ENCODE peak calls at places on chromosomes 1 and 21, in four cellular contexts. V, Q, F and C are unnamed samples.

GRCh38 chr1:59985901-59986735 is 59.5 kb upstream of the CYP2J2 start:
- DNase-seq in Q (no peak), F (no peak), V (no peak), C (peak; percentile 26)

GRCh38 chr1:160466966-160467365 is 56.1 kb downstream of the SLAMF6 start:
- DNase-seq in F (no peak), V (no peak), Q (no peak), C (no peak)

GRCh38 chr1:15155191-15155590 is 1.6 kb downstream of the TMEM51 start:
- DNase-seq in F (no peak), V (no peak), Q (no peak), C (no peak)

GRCh38 chr1:40866408-40866788 is 4.2 kb upstream of the CITED4 start:
- DNase-seq in V (no peak), F (no peak), Q (no peak), C (no peak)

GRCh38 chr1:229037806-229038405 is 233.0 kb upstream of the RAB4A start:
- DNase-seq in V (no peak), F (no peak), Q (no peak), C (no peak)

GRCh38 chr1:32394890-32395415 is 712 bp upstream of the BSDC1 start:
- DNase-seq in F (no peak), V (no peak), Q (no peak), C (no peak)

GRCh38 chr1:239155466-239155865 is 230.9 kb upstream of the CHRM3 start:
- DNase-seq in Q (no peak), V (no peak), F (no peak), C (no peak)

GRCh38 chr1:23793018-23793781 is 2.3 kb downstream of the LYPLA2 start:
- DNase-seq in V (peak; percentile 78), Q (no peak), F (peak; percentile 53), C (no peak)

GRCh38 chr1:153396461-153396860 is 5.6 kb upstream of the S100A8 start:
- DNase-seq in V (no peak), F (no peak), Q (no peak), C (no peak)

GRCh38 chr1:33374336-33375105 is 53.6 kb upstream of the A3GALT2 start:
- DNase-seq in Q (no peak), F (no peak), V (peak; percentile 58), C (no peak)

GRCh38 chr1:21904475-21904724 is 32.7 kb downstream of the HSPG2 start:
- DNase-seq in V (no peak), Q (no peak), F (no peak), C (no peak)

GRCh38 chr1:90955769-90956168 is 66.1 kb downstream of the ZNF644 start:
- DNase-seq in V (no peak), Q (no peak), F (no peak), C (no peak)

GRCh38 chr1:8139941-8140340 is 113.8 kb upstream of the ERRFI1 start:
- DNase-seq in F (no peak), V (no peak), Q (no peak), C (no peak)

GRCh38 chr1:1542766-1543705 is 2.6 kb upstream of the TMEM240 start:
- DNase-seq in Q (no peak), V (no peak), F (no peak), C (no peak)

GRCh38 chr1:80882552-80882951 is 918.2 kb upstream of the ADGRL2 start:
- DNase-seq in F (no peak), V (no peak), Q (no peak), C (no peak)

GRCh38 chr1:27862671-27863551 is 9.4 kb upstream of the THEMIS2 start:
- DNase-seq in Q (peak; percentile 76), F (no peak), V (no peak), C (no peak)

GRCh38 chr1:16266411-16267118 is 29.6 kb upstream of the CPLANE2 start:
- DNase-seq in Q (no peak), F (peak; percentile 59), V (peak; percentile 85), C (no peak)

GRCh38 chr1:113538225-113538624 is 147.9 kb downstream of the MAGI3 start:
- DNase-seq in V (no peak), F (no peak), Q (no peak), C (no peak)

GRCh38 chr1:59212715-59213114 is 84.2 kb upstream of the FGGY start:
- DNase-seq in F (no peak), Q (no peak), V (no peak), C (no peak)

GRCh38 chr1:205711105-205712048 is 31.1 kb upstream of the SLC45A3 start:
- DNase-seq in V (peak; percentile 79), Q (peak; percentile 62), F (peak; percentile 70), C (peak; percentile 65)

GRCh38 chr1:204870165-204870912 is at the start of gene NFASC:
- DNase-seq in Q (no peak), V (no peak), F (no peak), C (no peak)

GRCh38 chr1:152247316-152247715 is 23.3 kb upstream of the HRNR start:
- DNase-seq in Q (no peak), F (no peak), V (no peak), C (no peak)

GRCh38 chr1:152251391-152251790 is 27.4 kb upstream of the HRNR start:
- DNase-seq in V (no peak), F (no peak), Q (no peak), C (no peak)

DNA sequence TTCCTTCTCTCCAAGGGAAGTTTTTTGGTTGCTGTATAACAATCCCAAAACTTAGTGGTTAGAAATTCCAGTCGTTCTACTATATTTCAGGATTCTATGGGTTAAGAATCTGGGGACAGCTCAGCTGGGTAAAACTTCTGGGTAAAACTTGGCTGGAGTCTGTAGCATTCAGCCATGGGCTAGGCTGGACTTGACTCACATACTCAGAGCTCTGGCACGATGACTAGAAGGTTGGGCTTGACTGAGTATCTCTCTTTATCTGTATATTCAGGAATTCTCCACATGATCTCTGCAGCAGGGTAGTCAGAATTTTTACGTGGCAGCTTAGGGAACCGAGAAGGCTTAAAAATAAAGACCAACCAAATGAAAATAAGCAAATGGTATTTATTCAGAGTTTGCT is 28.2 kb upstream of the HRNR start:
- DNase-seq in Q (no peak), F (no peak), V (no peak), C (no peak)
- TF ChIP-seq USF1 in Q (no peak), F (no peak), V (no peak), C (no peak)

GRCh38 chr1:19643113-19643512 is 998 bp upstream of the NBL1 start:
- DNase-seq in V (no peak), Q (no peak), F (peak; percentile 41), C (no peak)
- TF ChIP-seq USF1 in V (no peak), Q (no peak), F (no peak), C (no peak)

DNA sequence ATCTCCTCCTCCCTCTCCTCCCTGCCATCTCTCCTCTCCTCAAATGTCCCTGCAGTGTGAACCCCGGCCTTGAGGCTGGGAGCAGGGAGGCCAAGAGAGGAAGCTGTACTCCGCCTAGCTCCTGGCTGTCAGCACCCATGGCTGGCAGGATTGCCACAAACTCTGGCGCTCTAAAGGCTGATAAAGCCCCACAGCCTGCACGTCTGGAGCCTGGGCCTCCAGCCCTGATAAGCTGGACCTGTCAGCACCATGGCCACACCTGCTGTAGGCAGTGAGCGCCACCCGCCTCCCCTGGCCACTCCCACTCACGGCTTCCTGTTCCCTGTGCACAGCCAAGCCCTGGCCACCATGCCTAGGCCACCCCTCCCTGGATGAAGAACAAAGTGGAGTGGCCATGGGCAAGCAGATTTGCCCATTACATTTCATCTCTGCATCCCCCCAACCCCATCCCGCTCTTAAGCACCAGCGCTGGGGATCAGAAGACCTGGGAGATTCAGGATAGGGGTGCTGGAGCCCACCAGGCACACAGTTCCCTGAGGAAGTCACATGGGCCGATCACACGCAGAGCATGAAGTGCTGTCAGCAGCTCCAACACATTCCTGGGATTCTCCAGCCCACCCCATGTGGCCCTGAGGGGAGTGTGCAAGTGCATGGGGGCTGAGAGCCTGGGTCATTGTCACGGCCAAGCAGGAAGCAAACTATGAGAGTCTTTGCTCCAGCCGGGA is 24.2 kb upstream of the NPPB start:
- DNase-seq in F (peak; percentile 78), V (peak; percentile 98), Q (no peak), C (peak; percentile 66)
- TF ChIP-seq USF1 in F (no peak), V (peak; percentile 77), Q (no peak), C (peak; percentile 75)

GRCh38 chr21:35149698-35150097 is 100.6 kb upstream of the RUNX1 start:
- DNase-seq in V (no peak), Q (no peak), F (no peak), C (no peak)
- TF ChIP-seq USF1 in V (no peak), Q (no peak), F (no peak), C (no peak)

DNA sequence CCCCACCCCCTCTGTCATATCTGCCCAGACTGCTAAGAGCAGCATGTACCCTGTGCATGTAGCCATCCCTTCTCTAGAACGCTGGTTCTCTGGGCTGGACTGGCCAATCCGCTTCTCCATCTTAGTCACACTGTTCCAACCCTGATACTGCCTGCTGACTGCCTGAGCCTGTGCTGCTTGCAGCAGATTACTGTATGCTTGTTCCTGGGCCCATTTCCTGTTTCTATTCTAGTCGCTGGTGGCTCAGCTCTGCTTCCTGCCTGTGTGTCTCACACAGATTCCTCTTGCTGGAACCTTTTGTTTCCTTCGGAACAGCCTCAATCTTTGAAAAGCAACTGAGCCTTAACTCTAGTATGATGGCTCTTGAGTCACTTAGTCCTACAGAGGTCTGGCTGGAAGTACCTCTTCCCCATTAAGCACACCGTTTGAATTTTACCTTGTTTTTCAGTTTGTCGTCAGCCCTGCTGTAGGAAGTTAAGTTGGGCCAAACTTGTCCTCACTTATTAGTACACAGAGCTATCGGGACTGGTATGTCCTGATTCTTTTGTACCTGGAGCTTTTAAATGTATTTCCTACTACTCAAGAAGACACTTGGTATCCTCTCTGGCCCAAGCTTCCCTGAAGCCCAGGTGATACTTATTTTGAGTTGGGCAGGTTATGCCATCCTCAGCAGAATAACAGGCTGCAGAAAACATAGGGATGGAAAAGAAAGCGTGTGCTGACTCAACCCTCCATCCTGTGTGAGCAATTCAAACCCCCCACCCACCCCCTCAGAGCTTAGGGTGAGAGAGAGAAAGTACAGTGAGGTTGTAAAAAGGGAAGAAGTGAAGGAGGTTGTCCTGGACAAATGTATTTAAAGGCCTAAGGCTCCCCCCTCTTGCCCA is 43.4 kb upstream of the PIGV start:
- DNase-seq in Q (peak; percentile 99), F (peak; percentile 34), V (peak; percentile 91), C (peak; percentile 62)
- TF ChIP-seq USF1 in Q (peak; percentile 28), F (peak; percentile 37), V (peak; percentile 62), C (no peak)

GRCh38 chr21:45570826-45571601 is 28.8 kb upstream of the SLC19A1 start:
- DNase-seq in Q (no peak), F (peak; percentile 86), V (no peak), C (no peak)
- TF ChIP-seq USF1 in Q (no peak), F (no peak), V (no peak), C (no peak)

GRCh38 chr1:225745231-225745630 is 32.4 kb upstream of the SRP9 start:
- DNase-seq in F (no peak), Q (no peak), V (no peak), C (no peak)
- TF ChIP-seq USF1 in F (no peak), Q (no peak), V (no peak), C (no peak)

DNA sequence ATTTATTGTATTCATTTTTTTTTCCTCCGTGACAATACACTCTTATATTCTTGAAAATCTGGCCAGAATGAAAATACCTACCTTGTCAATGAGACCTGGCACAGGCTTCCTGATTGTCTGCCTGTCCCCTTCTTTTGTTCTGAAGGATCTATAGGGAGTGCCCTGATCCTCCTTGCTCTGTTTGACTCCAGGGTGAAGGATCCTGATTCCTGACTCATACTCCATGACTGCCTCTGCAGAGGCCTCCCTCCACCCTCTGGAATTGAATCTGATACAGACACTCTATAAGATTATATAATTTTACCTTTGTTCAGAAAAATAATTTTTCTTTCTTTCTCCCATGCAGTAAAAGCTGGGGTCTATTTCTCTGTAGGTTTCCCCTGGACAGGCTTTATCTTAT is 116.2 kb downstream of the HMCN1 start:
- DNase-seq in V (no peak), Q (no peak), F (no peak), C (no peak)
- TF ChIP-seq USF1 in V (no peak), Q (no peak), F (no peak), C (no peak)